ENCODE peak calls at places on chromosomes 2 and 18, in seven cellular contexts. Q is prostate gland, J is right lobe of liver, C is A549, F is GM12878, G is heart left ventricle, X is IMR-90. L is an unnamed sample.

GRCh38 chr2:20052872-20053281 is 1.4 kb upstream of the LAPTM4A start:
- DNase-seq in Q (peak; percentile 33), J (no peak), C (peak; percentile 81), G (peak; percentile 68), X (peak; percentile 83), F (no peak), L (peak; percentile 94)

GRCh38 chr2:41180392-41180791 is 728.5 kb upstream of the SLC8A1 start:
- DNase-seq in F (no peak), Q (no peak), G (no peak), J (no peak), X (no peak), C (no peak), L (no peak)

GRCh38 chr2:217248312-217248935 is 388.6 kb upstream of the TNP1 start:
- DNase-seq in Q (peak; percentile 57), J (no peak), X (peak; percentile 74), C (no peak), G (peak; percentile 82), F (peak; percentile 7), L (peak; percentile 37)

GRCh38 chr18:32695534-32695933 is 77.3 kb downstream of the KLHL14 start:
- DNase-seq in C (no peak), F (no peak), G (no peak), X (no peak), Q (no peak), J (no peak), L (no peak)

GRCh38 chr2:38158361-38159128 is 82.6 kb upstream of the CYP1B1 start:
- DNase-seq in G (no peak), Q (no peak), X (peak; percentile 53), J (no peak), F (no peak), C (no peak), L (no peak)

GRCh38 chr2:237456200-237456731 is 30.8 kb upstream of the MLPH start:
- DNase-seq in C (no peak), X (peak; percentile 96), G (peak; percentile 75), Q (no peak), J (no peak), F (no peak), L (peak; percentile 89)

GRCh38 chr18:35153609-35154273 is 87.1 kb upstream of the ZNF397 start:
- DNase-seq in X (no peak), G (no peak), F (no peak), C (no peak), J (no peak), Q (no peak), L (no peak)

GRCh38 chr2:136008205-136008865 is 22.9 kb upstream of the DARS1 start:
- DNase-seq in C (no peak), G (peak; percentile 43), J (peak; percentile 75), Q (no peak), X (no peak), F (no peak), L (peak; percentile 89)

GRCh38 chr2:100054426-100054825 is 88.0 kb downstream of the AFF3 start:
- DNase-seq in Q (no peak), C (no peak), X (no peak), F (no peak), J (no peak), G (no peak), L (no peak)

GRCh38 chr2:18454692-18455255 is 105.7 kb downstream of the RDH14 start:
- DNase-seq in G (no peak), F (no peak), X (no peak), C (no peak), J (no peak), Q (no peak), L (no peak)

GRCh38 chr2:163736433-163737168 is 793 bp upstream of the FIGN start:
- DNase-seq in J (peak; percentile 69), F (no peak), G (peak; percentile 54), X (no peak), Q (no peak), C (peak; percentile 63), L (no peak)

GRCh38 chr2:72933207-72933606 is 15.9 kb downstream of the EMX1 start:
- DNase-seq in C (no peak), G (no peak), Q (no peak), X (no peak), F (no peak), J (peak; percentile 7), L (no peak)

GRCh38 chr2:209970711-209971110 is 31.7 kb upstream of the RPE start:
- DNase-seq in C (no peak), X (no peak), G (no peak), F (no peak), Q (no peak), J (no peak), L (no peak)

GRCh38 chr2:234913208-234913626 is 38.6 kb upstream of the SH3BP4 start:
- DNase-seq in C (no peak), G (no peak), J (no peak), Q (no peak), F (no peak), X (peak; percentile 69), L (no peak)

GRCh38 chr2:239164281-239164871 is 236.4 kb downstream of the HDAC4 start:
- DNase-seq in J (peak; percentile 29), X (no peak), Q (no peak), C (no peak), F (no peak), G (no peak), L (no peak)

GRCh38 chr2:241558532-241559488 is at the start of gene BOK:
- DNase-seq in X (peak; percentile 72), Q (peak; percentile 41), F (no peak), G (peak; percentile 59), J (peak; percentile 90), C (peak; percentile 84), L (no peak)

GRCh38 chr2:233867993-233868532 is at the start of gene MSL3B:
- DNase-seq in X (peak; percentile 42), Q (no peak), F (no peak), C (peak; percentile 82), G (no peak), J (no peak), L (no peak)

GRCh38 chr18:58117685-58118403 is 73.8 kb downstream of the NEDD4L start:
- DNase-seq in X (peak; percentile 98), C (peak; percentile 82), Q (peak; percentile 13), J (peak; percentile 71), G (no peak), F (no peak), L (no peak)

GRCh38 chr2:51695531-51695930 is 663.6 kb upstream of the NRXN1 start:
- DNase-seq in G (no peak), F (no peak), J (no peak), C (no peak), X (peak; percentile 65), Q (no peak), L (no peak)

GRCh38 chr2:236086971-236087465 is 81.2 kb downstream of the GBX2 start:
- DNase-seq in G (no peak), Q (no peak), C (no peak), F (no peak), J (peak; percentile 27), X (no peak), L (no peak)

GRCh38 chr2:2101924-2102323 is 229.2 kb downstream of the MYT1L start:
- DNase-seq in F (no peak), G (no peak), X (no peak), Q (no peak), J (no peak), C (peak; percentile 25), L (no peak)

GRCh38 chr2:27123302-27124150 is at the start of gene ABHD1:
- DNase-seq in C (peak; percentile 36), F (no peak), X (no peak), J (peak; percentile 84), Q (peak; percentile 61), G (peak; percentile 80), L (no peak)
- TF ChIP-seq POLR2A in C (peak; percentile 89), F (peak; percentile 69), X (no peak), J (peak; percentile 78), Q (no peak), G (peak; percentile 50), L (no peak)

DNA sequence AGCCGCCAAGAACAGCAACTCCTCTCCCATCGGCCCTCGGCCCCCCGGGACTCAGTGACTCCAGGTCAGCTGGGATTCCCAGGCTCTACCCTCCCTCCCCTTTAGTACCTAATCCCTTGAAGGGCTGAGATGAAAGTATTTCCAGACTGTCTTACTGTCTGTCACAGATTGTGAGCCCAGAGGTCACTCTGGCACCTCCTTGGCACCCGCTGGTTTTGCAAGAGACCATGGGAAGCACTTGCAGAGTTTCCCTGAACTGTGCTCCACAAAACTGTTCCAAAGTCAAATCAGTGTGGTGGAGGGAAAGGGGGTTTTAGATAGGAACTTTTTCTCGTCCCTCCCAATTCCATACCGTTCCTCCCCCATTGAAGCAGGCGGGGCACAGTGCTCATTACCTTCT is 88.1 kb upstream of the SP3 start:
- DNase-seq in J (no peak), F (no peak), C (peak; percentile 40), Q (no peak), G (no peak), X (no peak), L (no peak)
- H3K4me3 ChIP-seq in J (no peak overlapping the region), F (no peak overlapping the region), C (peak overlapping the region; percentile 46), Q (no peak overlapping the region), G (peak overlapping the region; percentile 21), X (no peak overlapping the region), L (no peak overlapping the region)

GRCh38 chr18:26185267-26185666 is 41.0 kb upstream of the TAF4B start:
- DNase-seq in J (no peak), G (no peak), Q (no peak), X (no peak), F (no peak), C (peak; percentile 55), L (no peak)
- TF ChIP-seq CTCF in J (peak; percentile 4), G (no peak), Q (no peak), X (no peak), F (peak; percentile 30), C (no peak), L (no peak)

GRCh38 chr2:179031731-179032408 is 18.1 kb downstream of the CCDC141 start:
- DNase-seq in G (no peak), C (no peak), F (peak; percentile 88), J (no peak), Q (no peak), X (peak; percentile 1), L (no peak)
- TF ChIP-seq POLR2A in G (no peak), C (no peak), F (no peak), J (no peak), Q (no peak), X (no peak), L (no peak)

L was measured in lower leg skin.